ENCODE peak calls at places on chromosomes 13 and 19, in ten cellular contexts. One of them, this sample, is unnamed.

GRCh38 chr13:19927117-19927734 is 31.3 kb upstream of the ZMYM2 start:
- DNase-seq in activated CD4-positive, alpha-beta T cell treated with anti-CD3 and anti-CD28 coated beads, Interleukin-2, amount 10 ng/mL, durations not matched to agents 7 days and 5 days: no peak
- DNase-seq in ELF-1: no peak
- DNase-seq in SW480: peak
- DNase-seq in GM23338: peak
- DNase-seq in HT1080: peak
- DNase-seq in iPS DF 19.7: no peak
- DNase-seq in amygdala: no peak
- DNase-seq in SJSA1: no peak
- DNase-seq in NCI-H446 treated with DMSO at 0.1 percent for 48 hours: peak
- DNase-seq in this sample: no peak

GRCh38 chr19:497861-498590 is 1.7 kb downstream of the MADCAM1 start:
- DNase-seq in activated CD4-positive, alpha-beta T cell treated with anti-CD3 and anti-CD28 coated beads, Interleukin-2, amount 10 ng/mL, durations not matched to agents 7 days and 5 days: no peak
- DNase-seq in ELF-1: no peak
- DNase-seq in SW480: no peak
- DNase-seq in GM23338: peak
- DNase-seq in HT1080: no peak
- DNase-seq in iPS DF 19.7: no peak
- DNase-seq in amygdala: no peak
- DNase-seq in SJSA1: peak
- DNase-seq in NCI-H446 treated with DMSO at 0.1 percent for 48 hours: no peak
- DNase-seq in this sample: no peak

GRCh38 chr19:17076539-17076919 is 952 bp downstream of the MYO9B start:
- DNase-seq in activated CD4-positive, alpha-beta T cell treated with anti-CD3 and anti-CD28 coated beads, Interleukin-2, amount 10 ng/mL, durations not matched to agents 7 days and 5 days: peak
- DNase-seq in ELF-1: no peak
- DNase-seq in SW480: no peak
- DNase-seq in GM23338: peak
- DNase-seq in HT1080: no peak
- DNase-seq in iPS DF 19.7: no peak
- DNase-seq in amygdala: no peak
- DNase-seq in SJSA1: no peak
- DNase-seq in NCI-H446 treated with DMSO at 0.1 percent for 48 hours: no peak
- DNase-seq in this sample: no peak

GRCh38 chr19:14871619-14872230 is 14.2 kb downstream of the OR7A17 start:
- DNase-seq in activated CD4-positive, alpha-beta T cell treated with anti-CD3 and anti-CD28 coated beads, Interleukin-2, amount 10 ng/mL, durations not matched to agents 7 days and 5 days: no peak
- DNase-seq in ELF-1: no peak
- DNase-seq in SW480: peak
- DNase-seq in GM23338: peak
- DNase-seq in HT1080: peak
- DNase-seq in iPS DF 19.7: no peak
- DNase-seq in amygdala: no peak
- DNase-seq in SJSA1: no peak
- DNase-seq in NCI-H446 treated with DMSO at 0.1 percent for 48 hours: no peak
- DNase-seq in this sample: no peak

GRCh38 chr19:47545061-47545948 is 27.6 kb downstream of the ZNF541 start:
- DNase-seq in activated CD4-positive, alpha-beta T cell treated with anti-CD3 and anti-CD28 coated beads, Interleukin-2, amount 10 ng/mL, durations not matched to agents 7 days and 5 days: no peak
- DNase-seq in ELF-1: no peak
- DNase-seq in SW480: no peak
- DNase-seq in GM23338: peak
- DNase-seq in HT1080: no peak
- DNase-seq in iPS DF 19.7: no peak
- DNase-seq in amygdala: no peak
- DNase-seq in SJSA1: no peak
- DNase-seq in NCI-H446 treated with DMSO at 0.1 percent for 48 hours: no peak
- DNase-seq in this sample: no peak

GRCh38 chr19:16051254-16052025 is 24.9 kb upstream of the TPM4 start:
- DNase-seq in activated CD4-positive, alpha-beta T cell treated with anti-CD3 and anti-CD28 coated beads, Interleukin-2, amount 10 ng/mL, durations not matched to agents 7 days and 5 days: peak
- DNase-seq in ELF-1: peak
- DNase-seq in SW480: peak
- DNase-seq in GM23338: no peak
- DNase-seq in HT1080: peak
- DNase-seq in iPS DF 19.7: no peak
- DNase-seq in amygdala: no peak
- DNase-seq in SJSA1: no peak
- DNase-seq in NCI-H446 treated with DMSO at 0.1 percent for 48 hours: peak
- DNase-seq in this sample: no peak

GRCh38 chr13:44573071-44573470 is 3.1 kb downstream of the TSC22D1 start:
- DNase-seq in activated CD4-positive, alpha-beta T cell treated with anti-CD3 and anti-CD28 coated beads, Interleukin-2, amount 10 ng/mL, durations not matched to agents 7 days and 5 days: no peak
- DNase-seq in ELF-1: peak
- DNase-seq in SW480: no peak
- DNase-seq in GM23338: peak
- DNase-seq in HT1080: no peak
- DNase-seq in iPS DF 19.7: no peak
- DNase-seq in amygdala: no peak
- DNase-seq in SJSA1: no peak
- DNase-seq in NCI-H446 treated with DMSO at 0.1 percent for 48 hours: no peak
- DNase-seq in this sample: no peak

GRCh38 chr13:98890186-98890585 is 87.7 kb downstream of the DOCK9 start:
- DNase-seq in activated CD4-positive, alpha-beta T cell treated with anti-CD3 and anti-CD28 coated beads, Interleukin-2, amount 10 ng/mL, durations not matched to agents 7 days and 5 days: no peak
- DNase-seq in ELF-1: no peak
- DNase-seq in SW480: peak
- DNase-seq in GM23338: no peak
- DNase-seq in HT1080: peak
- DNase-seq in iPS DF 19.7: no peak
- DNase-seq in amygdala: peak
- DNase-seq in SJSA1: no peak
- DNase-seq in NCI-H446 treated with DMSO at 0.1 percent for 48 hours: peak
- DNase-seq in this sample: no peak

GRCh38 chr19:46972301-46972700 is 47.3 kb upstream of the NPAS1 start:
- DNase-seq in activated CD4-positive, alpha-beta T cell treated with anti-CD3 and anti-CD28 coated beads, Interleukin-2, amount 10 ng/mL, durations not matched to agents 7 days and 5 days: no peak
- DNase-seq in ELF-1: no peak
- DNase-seq in SW480: no peak
- DNase-seq in GM23338: no peak
- DNase-seq in HT1080: no peak
- DNase-seq in iPS DF 19.7: no peak
- DNase-seq in amygdala: no peak
- DNase-seq in SJSA1: no peak
- DNase-seq in NCI-H446 treated with DMSO at 0.1 percent for 48 hours: no peak
- DNase-seq in this sample: no peak

GRCh38 chr13:30982911-30983310 is 50.5 kb downstream of the TEX26 start:
- DNase-seq in activated CD4-positive, alpha-beta T cell treated with anti-CD3 and anti-CD28 coated beads, Interleukin-2, amount 10 ng/mL, durations not matched to agents 7 days and 5 days: no peak
- DNase-seq in ELF-1: no peak
- DNase-seq in SW480: no peak
- DNase-seq in GM23338: no peak
- DNase-seq in HT1080: no peak
- DNase-seq in iPS DF 19.7: no peak
- DNase-seq in amygdala: no peak
- DNase-seq in SJSA1: no peak
- DNase-seq in NCI-H446 treated with DMSO at 0.1 percent for 48 hours: no peak
- DNase-seq in this sample: no peak

GRCh38 chr13:41457589-41458186 is 338 bp downstream of the RGCC start:
- DNase-seq in activated CD4-positive, alpha-beta T cell treated with anti-CD3 and anti-CD28 coated beads, Interleukin-2, amount 10 ng/mL, durations not matched to agents 7 days and 5 days: peak
- DNase-seq in ELF-1: peak
- DNase-seq in SW480: no peak
- DNase-seq in GM23338: peak
- DNase-seq in HT1080: no peak
- DNase-seq in iPS DF 19.7: no peak
- DNase-seq in amygdala: no peak
- DNase-seq in SJSA1: no peak
- DNase-seq in NCI-H446 treated with DMSO at 0.1 percent for 48 hours: no peak
- DNase-seq in this sample: no peak

GRCh38 chr19:16326401-16327130 is 1.9 kb downstream of the KLF2 start:
- DNase-seq in activated CD4-positive, alpha-beta T cell treated with anti-CD3 and anti-CD28 coated beads, Interleukin-2, amount 10 ng/mL, durations not matched to agents 7 days and 5 days: peak
- DNase-seq in ELF-1: peak
- DNase-seq in SW480: no peak
- DNase-seq in GM23338: peak
- DNase-seq in HT1080: peak
- DNase-seq in iPS DF 19.7: no peak
- DNase-seq in amygdala: no peak
- DNase-seq in SJSA1: no peak
- DNase-seq in NCI-H446 treated with DMSO at 0.1 percent for 48 hours: no peak
- DNase-seq in this sample: no peak

GRCh38 chr19:4453232-4454179 is 4.1 kb downstream of the UBXN6 start:
- DNase-seq in activated CD4-positive, alpha-beta T cell treated with anti-CD3 and anti-CD28 coated beads, Interleukin-2, amount 10 ng/mL, durations not matched to agents 7 days and 5 days: no peak
- DNase-seq in ELF-1: peak
- DNase-seq in SW480: no peak
- DNase-seq in GM23338: no peak
- DNase-seq in HT1080: no peak
- DNase-seq in iPS DF 19.7: no peak
- DNase-seq in amygdala: no peak
- DNase-seq in SJSA1: no peak
- DNase-seq in NCI-H446 treated with DMSO at 0.1 percent for 48 hours: no peak
- DNase-seq in this sample: no peak

GRCh38 chr13:21365574-21365973 is 93.5 kb downstream of the ZDHHC20 start:
- DNase-seq in activated CD4-positive, alpha-beta T cell treated with anti-CD3 and anti-CD28 coated beads, Interleukin-2, amount 10 ng/mL, durations not matched to agents 7 days and 5 days: peak
- DNase-seq in ELF-1: peak
- DNase-seq in SW480: no peak
- DNase-seq in GM23338: no peak
- DNase-seq in HT1080: no peak
- DNase-seq in iPS DF 19.7: no peak
- DNase-seq in amygdala: no peak
- DNase-seq in SJSA1: no peak
- DNase-seq in NCI-H446 treated with DMSO at 0.1 percent for 48 hours: no peak
- DNase-seq in this sample: no peak

GRCh38 chr19:6527893-6528543 is 2.8 kb upstream of the TNFSF9 start:
- DNase-seq in activated CD4-positive, alpha-beta T cell treated with anti-CD3 and anti-CD28 coated beads, Interleukin-2, amount 10 ng/mL, durations not matched to agents 7 days and 5 days: no peak
- DNase-seq in ELF-1: no peak
- DNase-seq in SW480: no peak
- DNase-seq in GM23338: no peak
- DNase-seq in HT1080: no peak
- DNase-seq in iPS DF 19.7: no peak
- DNase-seq in amygdala: no peak
- DNase-seq in SJSA1: no peak
- DNase-seq in NCI-H446 treated with DMSO at 0.1 percent for 48 hours: no peak
- DNase-seq in this sample: no peak

GRCh38 chr13:26599403-26599802 is 41.9 kb downstream of the WASF3 start:
- DNase-seq in activated CD4-positive, alpha-beta T cell treated with anti-CD3 and anti-CD28 coated beads, Interleukin-2, amount 10 ng/mL, durations not matched to agents 7 days and 5 days: no peak
- DNase-seq in ELF-1: no peak
- DNase-seq in SW480: no peak
- DNase-seq in GM23338: no peak
- DNase-seq in HT1080: no peak
- DNase-seq in iPS DF 19.7: no peak
- DNase-seq in amygdala: no peak
- DNase-seq in SJSA1: no peak
- DNase-seq in NCI-H446 treated with DMSO at 0.1 percent for 48 hours: no peak
- DNase-seq in this sample: no peak

GRCh38 chr13:50303963-50304721 is 288.9 kb downstream of the KCNRG start:
- DNase-seq in activated CD4-positive, alpha-beta T cell treated with anti-CD3 and anti-CD28 coated beads, Interleukin-2, amount 10 ng/mL, durations not matched to agents 7 days and 5 days: no peak
- DNase-seq in ELF-1: no peak
- DNase-seq in SW480: no peak
- DNase-seq in GM23338: no peak
- DNase-seq in HT1080: no peak
- DNase-seq in iPS DF 19.7: no peak
- DNase-seq in amygdala: no peak
- DNase-seq in SJSA1: no peak
- DNase-seq in NCI-H446 treated with DMSO at 0.1 percent for 48 hours: no peak
- DNase-seq in this sample: no peak

GRCh38 chr13:112767506-112768471 is 78.0 kb downstream of the ATP11A start:
- DNase-seq in activated CD4-positive, alpha-beta T cell treated with anti-CD3 and anti-CD28 coated beads, Interleukin-2, amount 10 ng/mL, durations not matched to agents 7 days and 5 days: no peak
- DNase-seq in ELF-1: no peak
- DNase-seq in SW480: no peak
- DNase-seq in GM23338: no peak
- DNase-seq in HT1080: no peak
- DNase-seq in iPS DF 19.7: no peak
- DNase-seq in amygdala: no peak
- DNase-seq in SJSA1: no peak
- DNase-seq in NCI-H446 treated with DMSO at 0.1 percent for 48 hours: no peak
- DNase-seq in this sample: no peak

GRCh38 chr19:54518844-54519243 is 16.2 kb downstream of the LAIR2 start:
- DNase-seq in activated CD4-positive, alpha-beta T cell treated with anti-CD3 and anti-CD28 coated beads, Interleukin-2, amount 10 ng/mL, durations not matched to agents 7 days and 5 days: peak
- DNase-seq in ELF-1: no peak
- DNase-seq in SW480: peak
- DNase-seq in GM23338: no peak
- DNase-seq in HT1080: peak
- DNase-seq in iPS DF 19.7: no peak
- DNase-seq in amygdala: no peak
- DNase-seq in SJSA1: no peak
- DNase-seq in NCI-H446 treated with DMSO at 0.1 percent for 48 hours: no peak
- DNase-seq in this sample: no peak

GRCh38 chr19:30881986-30882385 is 467.2 kb downstream of the TSHZ3 start:
- DNase-seq in activated CD4-positive, alpha-beta T cell treated with anti-CD3 and anti-CD28 coated beads, Interleukin-2, amount 10 ng/mL, durations not matched to agents 7 days and 5 days: no peak
- DNase-seq in ELF-1: no peak
- DNase-seq in SW480: no peak
- DNase-seq in GM23338: no peak
- DNase-seq in HT1080: no peak
- DNase-seq in iPS DF 19.7: no peak
- DNase-seq in amygdala: no peak
- DNase-seq in SJSA1: no peak
- DNase-seq in NCI-H446 treated with DMSO at 0.1 percent for 48 hours: no peak
- DNase-seq in this sample: no peak

GRCh38 chr19:30420881-30421280 is 48.7 kb downstream of the ZNF536 start:
- DNase-seq in activated CD4-positive, alpha-beta T cell treated with anti-CD3 and anti-CD28 coated beads, Interleukin-2, amount 10 ng/mL, durations not matched to agents 7 days and 5 days: no peak
- DNase-seq in ELF-1: no peak
- DNase-seq in SW480: no peak
- DNase-seq in GM23338: no peak
- DNase-seq in HT1080: no peak
- DNase-seq in iPS DF 19.7: no peak
- DNase-seq in amygdala: no peak
- DNase-seq in SJSA1: no peak
- DNase-seq in NCI-H446 treated with DMSO at 0.1 percent for 48 hours: no peak
- DNase-seq in this sample: no peak

GRCh38 chr13:40221460-40222201 is 444.8 kb downstream of the FOXO1 start:
- DNase-seq in activated CD4-positive, alpha-beta T cell treated with anti-CD3 and anti-CD28 coated beads, Interleukin-2, amount 10 ng/mL, durations not matched to agents 7 days and 5 days: peak
- DNase-seq in ELF-1: no peak
- DNase-seq in SW480: peak
- DNase-seq in GM23338: no peak
- DNase-seq in HT1080: peak
- DNase-seq in iPS DF 19.7: no peak
- DNase-seq in amygdala: no peak
- DNase-seq in SJSA1: no peak
- DNase-seq in NCI-H446 treated with DMSO at 0.1 percent for 48 hours: no peak
- DNase-seq in this sample: no peak

GRCh38 chr19:28963481-28964245 is 249.3 kb downstream of the UQCRFS1 start:
- DNase-seq in activated CD4-positive, alpha-beta T cell treated with anti-CD3 and anti-CD28 coated beads, Interleukin-2, amount 10 ng/mL, durations not matched to agents 7 days and 5 days: no peak
- DNase-seq in ELF-1: no peak
- DNase-seq in SW480: no peak
- DNase-seq in GM23338: no peak
- DNase-seq in HT1080: no peak
- DNase-seq in iPS DF 19.7: no peak
- DNase-seq in amygdala: no peak
- DNase-seq in SJSA1: no peak
- DNase-seq in NCI-H446 treated with DMSO at 0.1 percent for 48 hours: no peak
- DNase-seq in this sample: no peak

GRCh38 chr19:45464861-45465427 is 2.9 kb upstream of the FOSB start:
- DNase-seq in activated CD4-positive, alpha-beta T cell treated with anti-CD3 and anti-CD28 coated beads, Interleukin-2, amount 10 ng/mL, durations not matched to agents 7 days and 5 days: no peak
- DNase-seq in ELF-1: no peak
- DNase-seq in SW480: no peak
- DNase-seq in GM23338: no peak
- DNase-seq in HT1080: no peak
- DNase-seq in iPS DF 19.7: no peak
- DNase-seq in amygdala: no peak
- DNase-seq in SJSA1: no peak
- DNase-seq in NCI-H446 treated with DMSO at 0.1 percent for 48 hours: no peak
- DNase-seq in this sample: no peak

GRCh38 chr13:76663941-76664340 is 222.3 kb downstream of the KCTD12 start:
- DNase-seq in activated CD4-positive, alpha-beta T cell treated with anti-CD3 and anti-CD28 coated beads, Interleukin-2, amount 10 ng/mL, durations not matched to agents 7 days and 5 days: no peak
- DNase-seq in ELF-1: no peak
- DNase-seq in SW480: no peak
- DNase-seq in GM23338: no peak
- DNase-seq in HT1080: no peak
- DNase-seq in iPS DF 19.7: no peak
- DNase-seq in amygdala: no peak
- DNase-seq in SJSA1: no peak
- DNase-seq in NCI-H446 treated with DMSO at 0.1 percent for 48 hours: no peak
- DNase-seq in this sample: no peak

GRCh38 chr13:101845501-101846012 is 393.1 kb downstream of the ITGBL1 start:
- DNase-seq in activated CD4-positive, alpha-beta T cell treated with anti-CD3 and anti-CD28 coated beads, Interleukin-2, amount 10 ng/mL, durations not matched to agents 7 days and 5 days: no peak
- DNase-seq in ELF-1: no peak
- DNase-seq in SW480: no peak
- DNase-seq in GM23338: no peak
- DNase-seq in HT1080: peak
- DNase-seq in iPS DF 19.7: no peak
- DNase-seq in amygdala: no peak
- DNase-seq in SJSA1: no peak
- DNase-seq in NCI-H446 treated with DMSO at 0.1 percent for 48 hours: no peak
- DNase-seq in this sample: no peak